ENCODE peak calls at places on chromosomes 3 and 15, in eight cellular contexts. F, S, J, X, Z, T, G and H are unnamed samples.

GRCh38 chr15:45136378-45136764 is 6.6 kb downstream of the DUOX1 start:
- DNase-seq in Z (peak), F (no peak), T (peak), G (no peak), X (no peak), S (no peak), J (no peak), H (no peak)

GRCh38 chr3:184645304-184645703 is 66.6 kb downstream of the MAGEF1 start:
- DNase-seq in J (no peak), X (no peak), G (no peak), T (no peak), Z (no peak), F (no peak), S (peak), H (no peak)

GRCh38 chr3:114449271-114450007 is 155.6 kb downstream of the TIGIT start:
- DNase-seq in S (no peak), X (no peak), F (no peak), J (no peak), G (no peak), Z (no peak), T (no peak), H (no peak)

GRCh38 chr15:97502038-97502437 is 458.5 kb upstream of the ARRDC4 start:
- DNase-seq in J (no peak), S (peak), F (peak), T (no peak), G (no peak), X (no peak), Z (peak), H (no peak)

GRCh38 chr3:48155122-48155521 is 33.1 kb downstream of the CDC25A start:
- DNase-seq in Z (no peak), J (no peak), F (peak), G (no peak), X (peak), S (peak), T (no peak), H (no peak)

GRCh38 chr3:14016900-14017475 is 107.7 kb downstream of the CHCHD4 start:
- DNase-seq in J (no peak), Z (no peak), F (no peak), S (no peak), T (no peak), G (no peak), X (no peak), H (no peak)

GRCh38 chr3:9826815-9827574 is 16.8 kb downstream of the RPUSD3 start:
- DNase-seq in S (peak), Z (peak), T (no peak), J (no peak), X (no peak), G (no peak), F (no peak), H (peak)

GRCh38 chr15:41501191-41501917 is 7.7 kb downstream of the ITPKA start:
- DNase-seq in X (no peak), J (no peak), S (peak), F (no peak), Z (peak), T (peak), G (no peak), H (peak)

GRCh38 chr3:176661432-176661964 is 535.8 kb downstream of the TBL1XR1 start:
- DNase-seq in F (no peak), J (no peak), Z (no peak), X (no peak), S (no peak), G (no peak), T (no peak), H (no peak)

GRCh38 chr3:111592941-111593340 is 2.2 kb downstream of the ZBED2 start:
- DNase-seq in F (no peak), J (no peak), Z (no peak), T (no peak), X (no peak), G (no peak), S (no peak), H (no peak)

GRCh38 chr15:31470756-31471155 is 144.1 kb downstream of the KLF13 start:
- DNase-seq in F (no peak), S (no peak), X (no peak), T (no peak), Z (no peak), J (no peak), G (no peak), H (no peak)

GRCh38 chr15:40928975-40929729 is at the start of gene DLL4:
- DNase-seq in S (peak), F (no peak), T (peak), Z (peak), X (no peak), J (no peak), G (peak), H (no peak)

GRCh38 chr15:95501865-95502264 is 828.6 kb upstream of the NR2F2 start:
- DNase-seq in F (no peak), T (no peak), G (no peak), X (no peak), S (no peak), J (no peak), Z (no peak), H (no peak)

GRCh38 chr3:127014536-127015281 is 31.8 kb downstream of the PLXNA1 start:
- DNase-seq in F (no peak), J (no peak), G (peak), T (no peak), Z (no peak), X (no peak), S (no peak), H (no peak)

GRCh38 chr3:124492824-124493223 is 237.4 kb upstream of the UMPS start:
- DNase-seq in X (no peak), Z (peak), F (peak), T (peak), J (no peak), S (peak), G (peak), H (no peak)

GRCh38 chr3:193767353-193768068 is 174.5 kb downstream of the OPA1 start:
- DNase-seq in Z (no peak), T (no peak), J (no peak), F (no peak), S (no peak), G (no peak), X (no peak), H (no peak)

GRCh38 chr3:113275876-113276580 is 64.7 kb downstream of the BOC start:
- DNase-seq in J (peak), S (no peak), X (peak), Z (peak), T (peak), F (no peak), G (peak), H (peak)

GRCh38 chr3:188389711-188390346 is 235.9 kb downstream of the LPP start:
- DNase-seq in T (no peak), S (no peak), F (no peak), G (peak), J (no peak), X (no peak), Z (no peak), H (peak)

GRCh38 chr3:150412599-150413069 is 4.5 kb downstream of the TSC22D2 start:
- DNase-seq in J (no peak), S (peak), F (no peak), T (peak), G (peak), Z (peak), X (peak), H (no peak)

GRCh38 chr3:158471639-158472294 is 99.2 kb upstream of the MLF1 start:
- DNase-seq in T (no peak), G (no peak), S (peak), F (no peak), J (no peak), Z (no peak), X (peak), H (no peak)

GRCh38 chr15:68492855-68493254 is 60.9 kb upstream of the ITGA11 start:
- DNase-seq in Z (no peak), F (no peak), G (no peak), J (no peak), S (no peak), X (no peak), T (peak), H (no peak)

GRCh38 chr3:69767571-69767970 is 28.3 kb downstream of the MITF start:
- DNase-seq in Z (no peak), S (no peak), J (no peak), F (no peak), G (no peak), T (no peak), X (no peak), H (no peak)

GRCh38 chr15:71447328-71448250 is 332.3 kb downstream of the THSD4 start:
- DNase-seq in T (no peak), Z (no peak), F (peak), S (no peak), X (peak), J (no peak), G (no peak), H (no peak)

GRCh38 chr3:13344663-13345062 is 75.5 kb downstream of the NUP210 start:
- DNase-seq in S (no peak), X (no peak), Z (no peak), F (no peak), G (no peak), J (no peak), T (no peak), H (no peak)

GRCh38 chr15:98599911-98600685 is 48.2 kb upstream of the IGF1R start:
- DNase-seq in S (peak), X (peak), T (no peak), G (peak), F (no peak), J (peak), Z (no peak), H (peak)

GRCh38 chr3:156599061-156599460 is 44.1 kb upstream of the SSR3 start:
- DNase-seq in T (no peak), S (no peak), J (no peak), F (no peak), G (no peak), Z (no peak), X (no peak), H (no peak)

GRCh38 chr15:57496946-57497944 is 94.5 kb upstream of the MYZAP start:
- DNase-seq in T (peak), F (no peak), G (no peak), Z (no peak), J (no peak), X (no peak), S (no peak), H (no peak)

GRCh38 chr15:68526269-68526668 is 52.5 kb upstream of the CORO2B start:
- DNase-seq in Z (no peak), S (no peak), F (no peak), G (no peak), T (no peak), J (peak), X (peak), H (no peak)